ENCODE peak calls at places on chromosome 5, in nine cellular contexts. V is GM12892; C is NCI-H2171; N is stimulated activated CD4-positive, alpha-beta T cell treated with anti-CD3 and anti-CD28 coated beads, Interleukin-2, amount 100 ng/mL, for 48 hours; X is kidney; K is RPMI7951; F is activated naive CD4-positive, alpha-beta T cell treated with anti-CD3 and anti-CD28 coated beads, Interleukin-2, amount 10 ng/mL, durations not matched to agents 7 days and 5 days; M is progenitor cell of endocrine pancreas; I is gastrocnemius medialis. H is an unnamed sample.

GRCh38 chr5:179129607-179130071 is 69.5 kb downstream of the ZNF354C start:
- DNase-seq in V (no peak), F (no peak), M (no peak), I (no peak), N (no peak), K (no peak), X (peak; percentile 40), C (no peak), H (peak; percentile 23)

GRCh38 chr5:95823738-95824609 is 1.4 kb upstream of the GLRX start:
- DNase-seq in X (no peak), N (no peak), F (peak; percentile 86), K (peak; percentile 92), V (no peak), M (no peak), I (peak; percentile 50), C (no peak), H (peak; percentile 68)

GRCh38 chr5:141330299-141331080 is at the start of gene PCDHGA1:
- DNase-seq in N (no peak), I (no peak), C (peak; percentile 1), X (no peak), V (no peak), F (peak; percentile 53), M (no peak), K (peak; percentile 72), H (no peak)

GRCh38 chr5:171953860-171954701 is 52.4 kb downstream of the FBXW11 start:
- DNase-seq in K (peak; percentile 30), X (no peak), C (no peak), V (no peak), I (no peak), F (no peak), N (no peak), M (no peak), H (no peak)

GRCh38 chr5:652773-653350 is 40.3 kb downstream of the TPPP start:
- DNase-seq in F (no peak), N (no peak), V (no peak), C (no peak), M (no peak), K (no peak), X (peak; percentile 43), I (no peak), H (peak; percentile 25)

GRCh38 chr5:109911731-109912130 is 222.0 kb downstream of the MAN2A1 start:
- DNase-seq in X (no peak), C (peak; percentile 13), M (no peak), F (no peak), N (no peak), K (peak; percentile 82), V (no peak), I (no peak), H (no peak)

GRCh38 chr5:174198541-174198940 is 153.0 kb downstream of the NSG2 start:
- DNase-seq in I (no peak), X (no peak), N (no peak), K (peak; percentile 26), M (no peak), F (no peak), C (no peak), V (no peak), H (no peak)

GRCh38 chr5:74738406-74738805 is 28.5 kb downstream of the GFM2 start:
- DNase-seq in X (no peak), K (no peak), F (no peak), C (no peak), V (no peak), I (no peak), N (no peak), M (no peak), H (no peak)

GRCh38 chr5:134572811-134573210 is 47.3 kb downstream of the JADE2 start:
- DNase-seq in K (no peak), F (no peak), N (no peak), C (no peak), M (no peak), X (peak; percentile 37), I (no peak), V (no peak), H (no peak)

GRCh38 chr5:176425791-176426190 is 9.5 kb upstream of the CLTB start:
- DNase-seq in I (no peak), C (no peak), N (no peak), V (no peak), M (no peak), F (no peak), X (no peak), K (no peak), H (no peak)

GRCh38 chr5:17127743-17128231 is 89.6 kb upstream of the BASP1 start:
- DNase-seq in F (no peak), K (peak; percentile 70), X (no peak), C (no peak), I (no peak), M (no peak), N (no peak), V (no peak), H (no peak)

GRCh38 chr5:142248853-142249462 is 75.9 kb downstream of the SPRY4 start:
- DNase-seq in C (no peak), N (no peak), V (no peak), X (peak; percentile 77), K (no peak), M (no peak), I (peak; percentile 11), F (no peak), H (no peak)

GRCh38 chr5:101531031-101531430 is 627.9 kb upstream of the ST8SIA4 start:
- DNase-seq in V (no peak), X (no peak), I (no peak), K (no peak), N (no peak), F (no peak), C (no peak), M (no peak), H (no peak)

GRCh38 chr5:34534237-34535108 is 121.7 kb upstream of the RAI14 start:
- DNase-seq in X (no peak), K (peak; percentile 32), V (no peak), F (no peak), M (no peak), C (no peak), N (no peak), I (no peak), H (no peak)

GRCh38 chr5:398475-399295 is 44.3 kb upstream of the EXOC3 start:
- DNase-seq in K (no peak), F (peak; percentile 52), C (peak; percentile 46), V (no peak), X (no peak), M (no peak), I (no peak), N (no peak), H (peak; percentile 23)

GRCh38 chr5:52668544-52669185 is 119.1 kb upstream of the ITGA1 start:
- DNase-seq in V (no peak), X (peak; percentile 53), K (peak; percentile 29), I (no peak), F (no peak), N (no peak), M (no peak), C (no peak), H (no peak)

GRCh38 chr5:159838551-159839222 is 77.6 kb upstream of the ADRA1B start:
- DNase-seq in V (no peak), K (no peak), I (no peak), F (no peak), X (no peak), C (no peak), M (no peak), N (no peak), H (no peak)

GRCh38 chr5:93611900-93612898 is 29.2 kb downstream of the NR2F1 start:
- DNase-seq in V (no peak), C (no peak), X (peak; percentile 59), N (no peak), M (no peak), F (peak; percentile 40), I (no peak), K (peak; percentile 29), H (peak; percentile 69)

GRCh38 chr5:134245101-134245604 is 19.3 kb upstream of the PPP2CA start:
- DNase-seq in F (no peak), K (peak; percentile 36), X (no peak), V (no peak), M (no peak), N (no peak), I (no peak), C (no peak), H (peak; percentile 63)

H was measured in ovary.